ENCODE peak calls at places on chromosome 16, in four cellular contexts. M is HuH-7, T is HFF-Myc, B is lower leg skin. U is an unnamed sample.

GRCh38 chr16:2514333-2515179 is 804 bp downstream of the ATP6V0C start:
- DNase-seq in M (no peak), T (no peak), B (no peak), U (no peak)

GRCh38 chr16:1532081-1532760 is 1.2 kb upstream of the TMEM204 start:
- DNase-seq in M (no peak), T (no peak), B (peak; percentile 93), U (no peak)

GRCh38 chr16:24286713-24287405 is 30.7 kb downstream of the CACNG3 start:
- DNase-seq in M (no peak), T (no peak), B (peak; percentile 45), U (no peak)

GRCh38 chr16:57271867-57272495 is 12.5 kb downstream of the PLLP start:
- DNase-seq in M (no peak), T (no peak), B (no peak), U (no peak)

GRCh38 chr16:27498916-27499658 is 50.6 kb downstream of the GTF3C1 start:
- DNase-seq in M (no peak), T (no peak), B (no peak), U (no peak)

GRCh38 chr16:14324581-14324980 is 253.5 kb downstream of the MRTFB start:
- DNase-seq in M (no peak), T (no peak), B (no peak), U (no peak)

GRCh38 chr16:54921229-54921824 is 9.3 kb upstream of the IRX5 start:
- DNase-seq in M (no peak), T (no peak), B (no peak), U (no peak)

GRCh38 chr16:85353013-85353412 is 240.7 kb upstream of the CIBAR2 start:
- DNase-seq in M (no peak), T (no peak), B (no peak), U (no peak)

GRCh38 chr16:24728891-24729242 is 584 bp upstream of the TNRC6A start:
- DNase-seq in M (no peak), T (no peak), B (no peak), U (no peak)

GRCh38 chr16:4944333-4945281 is 7.7 kb upstream of the PPL start:
- DNase-seq in M (peak; percentile 44), T (peak; percentile 92), B (peak; percentile 98), U (peak; percentile 94)

GRCh38 chr16:70428178-70428998 is 10.5 kb downstream of the ST3GAL2 start:
- DNase-seq in M (peak; percentile 91), T (peak; percentile 68), B (peak; percentile 94), U (peak; percentile 94)

GRCh38 chr16:67244387-67245188 is 2.7 kb downstream of the FHOD1 start:
- DNase-seq in M (no peak), T (peak; percentile 71), B (peak; percentile 93), U (peak; percentile 82)

GRCh38 chr16:76464973-76465620 is 187.9 kb downstream of the CNTNAP4 start:
- DNase-seq in M (no peak), T (no peak), B (no peak), U (no peak)

GRCh38 chr16:15924996-15925395 is 24.4 kb upstream of the ABCC1 start:
- DNase-seq in M (no peak), T (no peak), B (no peak), U (no peak)

GRCh38 chr16:84663433-84664101 is 15.3 kb downstream of the KLHL36 start:
- DNase-seq in M (no peak), T (no peak), B (no peak), U (no peak)

GRCh38 chr16:66640724-66641314 is 36.3 kb downstream of the CMTM3 start:
- DNase-seq in M (no peak), T (no peak), B (no peak), U (no peak)

GRCh38 chr16:67284699-67285646 is 5.6 kb downstream of the PLEKHG4 start:
- DNase-seq in M (peak; percentile 84), T (no peak), B (no peak), U (peak; percentile 44)

GRCh38 chr16:69064164-69064563 is 41.3 kb upstream of the HAS3 start:
- DNase-seq in M (no peak), T (no peak), B (no peak), U (peak; percentile 63)

GRCh38 chr16:716250-716607 is 1.3 kb downstream of the METRN start:
- DNase-seq in M (no peak), T (no peak), B (no peak), U (peak; percentile 77)

GRCh38 chr16:77306050-77306616 is 106.9 kb downstream of the SYCE1L start:
- DNase-seq in M (no peak), T (no peak), B (no peak), U (no peak)